ENCODE peak calls at places on chromosomes 16 and 17, in nine cellular contexts. One of them, this sample, is unnamed.

GRCh38 chr16:85428899-85429775 is 184.0 kb upstream of the GSE1 start:
- DNase-seq in thoracic aorta: no peak
- DNase-seq in spleen: peak; percentile 68
- DNase-seq in neural progenitor cell: no peak
- DNase-seq in adrenal gland: peak; percentile 6
- DNase-seq in CD8-positive, alpha-beta memory T cell: no peak
- DNase-seq in upper lobe of right lung: peak; percentile 61
- DNase-seq in psoas muscle: peak; percentile 36
- DNase-seq in tibial nerve: no peak
- DNase-seq in this sample: peak; percentile 66

GRCh38 chr16:11155284-11155806 is 100.7 kb downstream of the SOCS1 start:
- DNase-seq in thoracic aorta: no peak
- DNase-seq in spleen: peak; percentile 54
- DNase-seq in neural progenitor cell: no peak
- DNase-seq in adrenal gland: peak; percentile 68
- DNase-seq in CD8-positive, alpha-beta memory T cell: no peak
- DNase-seq in upper lobe of right lung: no peak
- DNase-seq in psoas muscle: no peak
- DNase-seq in tibial nerve: no peak
- DNase-seq in this sample: no peak

GRCh38 chr16:77335652-77336234 is 99.1 kb downstream of the ADAMTS18 start:
- DNase-seq in thoracic aorta: no peak
- DNase-seq in spleen: no peak
- DNase-seq in neural progenitor cell: peak; percentile 6
- DNase-seq in adrenal gland: no peak
- DNase-seq in CD8-positive, alpha-beta memory T cell: no peak
- DNase-seq in upper lobe of right lung: no peak
- DNase-seq in psoas muscle: no peak
- DNase-seq in tibial nerve: no peak
- DNase-seq in this sample: no peak

GRCh38 chr17:32486091-32486700 is 597 bp upstream of the CDK5R1 start:
- DNase-seq in thoracic aorta: peak; percentile 33
- DNase-seq in spleen: peak; percentile 94
- DNase-seq in neural progenitor cell: peak; percentile 93
- DNase-seq in adrenal gland: peak; percentile 79
- DNase-seq in CD8-positive, alpha-beta memory T cell: peak; percentile 72
- DNase-seq in upper lobe of right lung: peak; percentile 85
- DNase-seq in psoas muscle: peak; percentile 87
- DNase-seq in tibial nerve: no peak
- DNase-seq in this sample: peak; percentile 98

GRCh38 chr16:51290886-51291285 is 139.8 kb upstream of the SALL1 start:
- DNase-seq in thoracic aorta: no peak
- DNase-seq in spleen: no peak
- DNase-seq in neural progenitor cell: peak; percentile 54
- DNase-seq in adrenal gland: no peak
- DNase-seq in CD8-positive, alpha-beta memory T cell: no peak
- DNase-seq in upper lobe of right lung: no peak
- DNase-seq in psoas muscle: no peak
- DNase-seq in tibial nerve: no peak
- DNase-seq in this sample: peak; percentile 29

GRCh38 chr17:18033442-18034099 is 5.4 kb downstream of the ATPAF2 start:
- DNase-seq in thoracic aorta: no peak
- DNase-seq in spleen: no peak
- DNase-seq in neural progenitor cell: peak; percentile 86
- DNase-seq in adrenal gland: peak; percentile 67
- DNase-seq in CD8-positive, alpha-beta memory T cell: peak; percentile 63
- DNase-seq in upper lobe of right lung: no peak
- DNase-seq in psoas muscle: no peak
- DNase-seq in tibial nerve: no peak
- DNase-seq in this sample: peak; percentile 85

GRCh38 chr17:10549108-10549842 is at the start of gene MYH2:
- DNase-seq in thoracic aorta: no peak
- DNase-seq in spleen: no peak
- DNase-seq in neural progenitor cell: peak; percentile 76
- DNase-seq in adrenal gland: no peak
- DNase-seq in CD8-positive, alpha-beta memory T cell: no peak
- DNase-seq in upper lobe of right lung: no peak
- DNase-seq in psoas muscle: no peak
- DNase-seq in tibial nerve: no peak
- DNase-seq in this sample: peak; percentile 19

GRCh38 chr17:59454633-59455105 is 110.7 kb upstream of the DHX40 start:
- DNase-seq in thoracic aorta: no peak
- DNase-seq in spleen: no peak
- DNase-seq in neural progenitor cell: no peak
- DNase-seq in adrenal gland: no peak
- DNase-seq in CD8-positive, alpha-beta memory T cell: no peak
- DNase-seq in upper lobe of right lung: no peak
- DNase-seq in psoas muscle: no peak
- DNase-seq in tibial nerve: no peak
- DNase-seq in this sample: no peak

GRCh38 chr16:25838724-25839186 is 147.0 kb downstream of the HS3ST4 start:
- DNase-seq in thoracic aorta: no peak
- DNase-seq in spleen: no peak
- DNase-seq in neural progenitor cell: peak; percentile 86
- DNase-seq in adrenal gland: peak; percentile 18
- DNase-seq in CD8-positive, alpha-beta memory T cell: peak; percentile 34
- DNase-seq in upper lobe of right lung: no peak
- DNase-seq in psoas muscle: no peak
- DNase-seq in tibial nerve: no peak
- DNase-seq in this sample: peak; percentile 55

GRCh38 chr17:18235743-18236256 is 10.4 kb downstream of the LLGL1 start:
- DNase-seq in thoracic aorta: no peak
- DNase-seq in spleen: no peak
- DNase-seq in neural progenitor cell: no peak
- DNase-seq in adrenal gland: peak; percentile 93
- DNase-seq in CD8-positive, alpha-beta memory T cell: no peak
- DNase-seq in upper lobe of right lung: no peak
- DNase-seq in psoas muscle: no peak
- DNase-seq in tibial nerve: no peak
- DNase-seq in this sample: no peak

GRCh38 chr17:43637563-43638323 is 24.0 kb downstream of the MEOX1 start:
- DNase-seq in thoracic aorta: no peak
- DNase-seq in spleen: no peak
- DNase-seq in neural progenitor cell: no peak
- DNase-seq in adrenal gland: no peak
- DNase-seq in CD8-positive, alpha-beta memory T cell: no peak
- DNase-seq in upper lobe of right lung: no peak
- DNase-seq in psoas muscle: no peak
- DNase-seq in tibial nerve: no peak
- DNase-seq in this sample: no peak

GRCh38 chr17:31789707-31790505 is 69.1 kb downstream of the COPRS start:
- DNase-seq in thoracic aorta: no peak
- DNase-seq in spleen: no peak
- DNase-seq in neural progenitor cell: no peak
- DNase-seq in adrenal gland: no peak
- DNase-seq in CD8-positive, alpha-beta memory T cell: no peak
- DNase-seq in upper lobe of right lung: no peak
- DNase-seq in psoas muscle: no peak
- DNase-seq in tibial nerve: no peak
- DNase-seq in this sample: no peak

GRCh38 chr17:80701730-80702129 is 157.1 kb downstream of the RPTOR start:
- DNase-seq in thoracic aorta: no peak
- DNase-seq in spleen: no peak
- DNase-seq in neural progenitor cell: no peak
- DNase-seq in adrenal gland: no peak
- DNase-seq in CD8-positive, alpha-beta memory T cell: no peak
- DNase-seq in upper lobe of right lung: no peak
- DNase-seq in psoas muscle: no peak
- DNase-seq in tibial nerve: no peak
- DNase-seq in this sample: no peak

GRCh38 chr17:74217036-74217725 is 3.8 kb downstream of the TTYH2 start:
- DNase-seq in thoracic aorta: no peak
- DNase-seq in spleen: no peak
- DNase-seq in neural progenitor cell: no peak
- DNase-seq in adrenal gland: no peak
- DNase-seq in CD8-positive, alpha-beta memory T cell: no peak
- DNase-seq in upper lobe of right lung: no peak
- DNase-seq in psoas muscle: no peak
- DNase-seq in tibial nerve: no peak
- DNase-seq in this sample: no peak

GRCh38 chr16:2436110-2436509 is 6.9 kb downstream of the CCNF start:
- DNase-seq in thoracic aorta: no peak
- DNase-seq in spleen: peak; percentile 14
- DNase-seq in neural progenitor cell: no peak
- DNase-seq in adrenal gland: no peak
- DNase-seq in CD8-positive, alpha-beta memory T cell: no peak
- DNase-seq in upper lobe of right lung: peak; percentile 46
- DNase-seq in psoas muscle: no peak
- DNase-seq in tibial nerve: no peak
- DNase-seq in this sample: no peak

GRCh38 chr16:2438121-2438520 is 8.9 kb downstream of the CCNF start:
- DNase-seq in thoracic aorta: no peak
- DNase-seq in spleen: peak; percentile 67
- DNase-seq in neural progenitor cell: no peak
- DNase-seq in adrenal gland: no peak
- DNase-seq in CD8-positive, alpha-beta memory T cell: no peak
- DNase-seq in upper lobe of right lung: no peak
- DNase-seq in psoas muscle: peak; percentile 24
- DNase-seq in tibial nerve: no peak
- DNase-seq in this sample: no peak

GRCh38 chr16:2437032-2437790 is 8.0 kb downstream of the CCNF start:
- DNase-seq in thoracic aorta: no peak
- DNase-seq in spleen: peak; percentile 59
- DNase-seq in neural progenitor cell: no peak
- DNase-seq in adrenal gland: no peak
- DNase-seq in CD8-positive, alpha-beta memory T cell: no peak
- DNase-seq in upper lobe of right lung: peak; percentile 29
- DNase-seq in psoas muscle: peak; percentile 44
- DNase-seq in tibial nerve: no peak
- DNase-seq in this sample: no peak

DNA sequence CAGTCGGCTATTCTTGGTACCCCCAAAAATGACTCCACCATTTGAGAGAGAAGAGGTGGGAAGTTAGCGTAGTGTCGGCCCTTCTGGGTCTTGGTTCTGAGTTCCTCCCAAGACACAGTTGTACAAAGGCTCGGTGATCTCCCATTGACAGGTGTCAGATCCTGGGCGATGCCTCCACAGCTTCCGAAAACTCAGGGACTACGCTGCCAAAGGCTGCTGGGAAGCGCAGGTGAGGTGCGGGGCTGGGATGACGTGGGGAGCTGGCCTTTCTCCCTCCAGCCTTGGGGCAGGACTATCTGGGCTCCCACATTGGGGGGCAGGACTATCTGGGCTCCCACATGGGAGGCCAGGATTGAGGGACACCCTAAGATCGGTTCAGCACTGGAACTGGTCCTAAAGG is 10.4 kb downstream of the CCNF start:
- DNase-seq in thoracic aorta: no peak
- DNase-seq in spleen: no peak
- DNase-seq in neural progenitor cell: no peak
- DNase-seq in adrenal gland: no peak
- DNase-seq in CD8-positive, alpha-beta memory T cell: no peak
- DNase-seq in upper lobe of right lung: no peak
- DNase-seq in psoas muscle: peak; percentile 35
- DNase-seq in tibial nerve: no peak
- DNase-seq in this sample: no peak
- H3K36me3 ChIP-seq in thoracic aorta: no peaks in the 10 kb centered on the region
- H3K36me3 ChIP-seq in spleen: no peaks in the 10 kb centered on the region
- H3K36me3 ChIP-seq in neural progenitor cell: no peaks in the 10 kb centered on the region
- H3K36me3 ChIP-seq in adrenal gland: peaks cover 16% of the 10 kb centered on the region
- H3K36me3 ChIP-seq in CD8-positive, alpha-beta memory T cell: no peaks in the 10 kb centered on the region
- H3K36me3 ChIP-seq in upper lobe of right lung: peaks cover 4% of the 10 kb centered on the region
- H3K36me3 ChIP-seq in psoas muscle: no peaks in the 10 kb centered on the region
- H3K36me3 ChIP-seq in tibial nerve: no peaks in the 10 kb centered on the region
- H3K36me3 ChIP-seq in this sample: peaks cover 50% of the 10 kb centered on the region

DNA sequence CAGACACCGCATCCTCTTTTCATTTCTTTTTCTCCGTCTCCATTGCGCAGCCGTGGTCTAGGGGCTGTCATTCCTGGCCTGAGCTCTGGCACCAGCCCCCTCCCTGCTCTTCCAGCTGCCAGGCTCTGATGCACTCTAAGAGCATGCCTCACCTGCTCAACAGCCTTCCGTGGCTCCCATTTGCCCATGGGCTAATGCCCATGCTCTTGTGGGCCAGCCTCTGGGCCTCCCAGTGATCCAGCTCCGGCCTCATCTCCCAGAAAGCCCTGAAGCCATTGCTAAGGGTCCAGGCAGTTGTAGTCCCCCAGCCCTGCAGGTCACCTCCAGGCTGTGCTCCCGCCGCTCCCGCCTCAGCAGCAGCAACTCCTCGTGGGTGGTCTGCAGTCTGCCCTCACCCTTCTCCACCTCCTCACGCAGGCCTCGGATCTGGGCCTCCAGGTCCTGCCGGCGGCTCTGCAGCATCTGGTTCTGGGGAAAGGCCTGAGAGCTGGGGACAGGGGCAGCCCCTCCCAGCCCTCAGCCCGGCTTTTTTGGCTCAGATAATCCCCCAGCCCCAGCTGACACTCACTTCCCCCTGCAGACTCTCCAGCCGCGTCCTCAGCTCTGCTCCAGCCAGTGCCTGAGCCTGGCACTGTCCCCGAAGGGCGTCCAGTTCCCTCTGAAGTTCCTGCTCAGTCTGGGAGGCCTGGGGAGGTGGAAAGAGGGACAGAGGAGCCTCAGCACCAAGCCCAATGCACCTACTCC is 6.4 kb downstream of the BICDL2 start:
- DNase-seq in thoracic aorta: no peak
- DNase-seq in spleen: peak; percentile 76
- DNase-seq in neural progenitor cell: no peak
- DNase-seq in adrenal gland: no peak
- DNase-seq in CD8-positive, alpha-beta memory T cell: no peak
- DNase-seq in upper lobe of right lung: no peak
- DNase-seq in psoas muscle: no peak
- DNase-seq in tibial nerve: no peak
- DNase-seq in this sample: no peak
- H3K27me3 ChIP-seq in thoracic aorta: peaks cover 4% of the 10 kb centered on the region
- H3K27me3 ChIP-seq in spleen: peaks cover 73% of the 10 kb centered on the region
- H3K27me3 ChIP-seq in neural progenitor cell: peaks cover 44% of the 10 kb centered on the region
- H3K27me3 ChIP-seq in adrenal gland: peaks cover 31% of the 10 kb centered on the region
- H3K27me3 ChIP-seq in CD8-positive, alpha-beta memory T cell: peaks cover 20% of the 10 kb centered on the region
- H3K27me3 ChIP-seq in upper lobe of right lung: peaks cover 36% of the 10 kb centered on the region
- H3K27me3 ChIP-seq in psoas muscle: peaks cover 59% of the 10 kb centered on the region
- H3K27me3 ChIP-seq in tibial nerve: peaks cover 68% of the 10 kb centered on the region
- H3K27me3 ChIP-seq in this sample: peaks cover 20% of the 10 kb centered on the region

DNA sequence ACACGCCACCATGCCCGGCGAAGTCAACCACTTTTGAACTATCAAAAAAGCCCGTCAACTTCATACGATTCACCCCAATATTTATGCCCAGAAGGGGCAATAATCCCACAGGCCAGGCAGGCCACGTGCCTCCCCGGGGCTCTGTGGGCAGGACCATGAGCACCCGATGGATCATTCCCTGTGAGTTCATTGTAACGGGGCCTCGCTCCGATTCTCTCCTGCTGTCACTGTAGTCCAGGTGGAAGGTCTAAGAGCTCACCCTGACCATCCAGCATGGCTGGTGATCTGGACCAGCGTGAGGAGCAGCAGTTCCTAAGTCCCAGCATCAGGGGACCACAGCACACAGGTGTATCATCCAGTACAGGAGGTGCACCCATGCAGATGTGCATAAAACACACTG is 77.5 kb upstream of the DOC2B start:
- DNase-seq in thoracic aorta: no peak
- DNase-seq in spleen: peak; percentile 12
- DNase-seq in neural progenitor cell: no peak
- DNase-seq in adrenal gland: peak; percentile 3
- DNase-seq in CD8-positive, alpha-beta memory T cell: no peak
- DNase-seq in upper lobe of right lung: no peak
- DNase-seq in psoas muscle: no peak
- DNase-seq in tibial nerve: no peak
- DNase-seq in this sample: no peak
- H3K36me3 ChIP-seq in thoracic aorta: no peaks in the 10 kb centered on the region
- H3K36me3 ChIP-seq in spleen: no peaks in the 10 kb centered on the region
- H3K36me3 ChIP-seq in neural progenitor cell: no peaks in the 10 kb centered on the region
- H3K36me3 ChIP-seq in adrenal gland: peaks cover 3% of the 10 kb centered on the region
- H3K36me3 ChIP-seq in CD8-positive, alpha-beta memory T cell: no peaks in the 10 kb centered on the region
- H3K36me3 ChIP-seq in upper lobe of right lung: no peaks in the 10 kb centered on the region
- H3K36me3 ChIP-seq in psoas muscle: no peaks in the 10 kb centered on the region
- H3K36me3 ChIP-seq in tibial nerve: no peaks in the 10 kb centered on the region
- H3K36me3 ChIP-seq in this sample: no peaks in the 10 kb centered on the region

GRCh38 chr16:88382491-88383400 is at the start of gene ZNF469:
- DNase-seq in thoracic aorta: no peak
- DNase-seq in spleen: peak; percentile 73
- DNase-seq in neural progenitor cell: peak; percentile 69
- DNase-seq in adrenal gland: peak; percentile 27
- DNase-seq in CD8-positive, alpha-beta memory T cell: no peak
- DNase-seq in upper lobe of right lung: peak; percentile 64
- DNase-seq in psoas muscle: peak; percentile 60
- DNase-seq in tibial nerve: no peak
- DNase-seq in this sample: peak; percentile 93
- H3K27me3 ChIP-seq in thoracic aorta: no peaks in the 10 kb centered on the region
- H3K27me3 ChIP-seq in spleen: peaks cover 85% of the 10 kb centered on the region
- H3K27me3 ChIP-seq in neural progenitor cell: peaks cover 63% of the 10 kb centered on the region
- H3K27me3 ChIP-seq in adrenal gland: no peaks in the 10 kb centered on the region
- H3K27me3 ChIP-seq in CD8-positive, alpha-beta memory T cell: peaks cover 21% of the 10 kb centered on the region
- H3K27me3 ChIP-seq in upper lobe of right lung: peaks cover 23% of the 10 kb centered on the region
- H3K27me3 ChIP-seq in psoas muscle: no peaks in the 10 kb centered on the region
- H3K27me3 ChIP-seq in tibial nerve: peaks cover 32% of the 10 kb centered on the region
- H3K27me3 ChIP-seq in this sample: peaks cover 24% of the 10 kb centered on the region

This sample was measured in H7.